ENCODE peak calls at places on chromosomes 5 and 9, in nine cellular contexts. S is right atrium auricular region, W is psoas muscle, Y is mucosa of descending colon, M is HCT116, P is thoracic aorta, B is mesendoderm, J is neural progenitor cell, D is neuronal stem cell. O is an unnamed sample.
A peak's percentile ranks its signal among the peaks of the same experiment; 100 is the strongest.

GRCh38 chr5:53963958-53964357 is 346.4 kb downstream of the ARL15 start:
- DNase-seq in S (no peak), W (no peak), Y (no peak), M (no peak), P (no peak), B (peak; percentile 13), J (no peak), D (no peak), O (no peak)

GRCh38 chr5:172102913-172103629 is 85.0 kb downstream of the STK10 start:
- DNase-seq in S (peak; percentile 87), W (peak; percentile 80), Y (peak; percentile 33), M (peak; percentile 64), P (peak; percentile 58), B (peak; percentile 78), J (peak; percentile 50), D (peak; percentile 23), O (peak; percentile 88)

GRCh38 chr5:15321771-15322170 is 178.2 kb upstream of the FBXL7 start:
- DNase-seq in S (no peak), W (no peak), Y (no peak), M (no peak), P (no peak), B (no peak), J (no peak), D (no peak), O (no peak)

GRCh38 chr5:27652505-27652904 is 614.1 kb upstream of the CDH9 start:
- DNase-seq in S (no peak), W (no peak), Y (no peak), M (no peak), P (no peak), B (peak; percentile 77), J (peak; percentile 27), D (no peak), O (no peak)

GRCh38 chr9:137441289-137441934 is at the start of gene ENTPD8:
- DNase-seq in S (no peak), W (peak; percentile 30), Y (peak; percentile 89), M (no peak), P (no peak), B (peak; percentile 64), J (peak; percentile 87), D (no peak), O (no peak)

GRCh38 chr5:154430961-154431630 is 14.7 kb upstream of the SAP30L start:
- DNase-seq in S (no peak), W (no peak), Y (no peak), M (no peak), P (no peak), B (no peak), J (no peak), D (no peak), O (no peak)

GRCh38 chr9:68981825-68982224 is 32.1 kb downstream of the PRKACG start:
- DNase-seq in S (no peak), W (no peak), Y (peak; percentile 46), M (no peak), P (no peak), B (peak; percentile 23), J (no peak), D (no peak), O (no peak)

GRCh38 chr5:67795781-67796477 is 419.6 kb upstream of the PIK3R1 start:
- DNase-seq in S (no peak), W (no peak), Y (no peak), M (no peak), P (no peak), B (no peak), J (no peak), D (no peak), O (no peak)

GRCh38 chr5:74035521-74035937 is 409.5 kb downstream of the ARHGEF28 start:
- DNase-seq in S (no peak), W (no peak), Y (peak; percentile 22), M (peak; percentile 36), P (no peak), B (peak; percentile 90), J (no peak), D (no peak), O (no peak)

GRCh38 chr5:33423018-33423630 is 17.6 kb upstream of the TARS1 start:
- DNase-seq in S (no peak), W (no peak), Y (no peak), M (peak; percentile 23), P (no peak), B (peak; percentile 27), J (no peak), D (no peak), O (no peak)

GRCh38 chr5:144972317-144972716 is 801.6 kb downstream of the KCTD16 start:
- DNase-seq in S (no peak), W (no peak), Y (no peak), M (no peak), P (no peak), B (no peak), J (no peak), D (no peak), O (no peak)

GRCh38 chr5:12016149-12016740 is 112.0 kb upstream of the CTNND2 start:
- DNase-seq in S (no peak), W (no peak), Y (no peak), M (no peak), P (no peak), B (peak; percentile 65), J (peak; percentile 36), D (no peak), O (no peak)

DNA sequence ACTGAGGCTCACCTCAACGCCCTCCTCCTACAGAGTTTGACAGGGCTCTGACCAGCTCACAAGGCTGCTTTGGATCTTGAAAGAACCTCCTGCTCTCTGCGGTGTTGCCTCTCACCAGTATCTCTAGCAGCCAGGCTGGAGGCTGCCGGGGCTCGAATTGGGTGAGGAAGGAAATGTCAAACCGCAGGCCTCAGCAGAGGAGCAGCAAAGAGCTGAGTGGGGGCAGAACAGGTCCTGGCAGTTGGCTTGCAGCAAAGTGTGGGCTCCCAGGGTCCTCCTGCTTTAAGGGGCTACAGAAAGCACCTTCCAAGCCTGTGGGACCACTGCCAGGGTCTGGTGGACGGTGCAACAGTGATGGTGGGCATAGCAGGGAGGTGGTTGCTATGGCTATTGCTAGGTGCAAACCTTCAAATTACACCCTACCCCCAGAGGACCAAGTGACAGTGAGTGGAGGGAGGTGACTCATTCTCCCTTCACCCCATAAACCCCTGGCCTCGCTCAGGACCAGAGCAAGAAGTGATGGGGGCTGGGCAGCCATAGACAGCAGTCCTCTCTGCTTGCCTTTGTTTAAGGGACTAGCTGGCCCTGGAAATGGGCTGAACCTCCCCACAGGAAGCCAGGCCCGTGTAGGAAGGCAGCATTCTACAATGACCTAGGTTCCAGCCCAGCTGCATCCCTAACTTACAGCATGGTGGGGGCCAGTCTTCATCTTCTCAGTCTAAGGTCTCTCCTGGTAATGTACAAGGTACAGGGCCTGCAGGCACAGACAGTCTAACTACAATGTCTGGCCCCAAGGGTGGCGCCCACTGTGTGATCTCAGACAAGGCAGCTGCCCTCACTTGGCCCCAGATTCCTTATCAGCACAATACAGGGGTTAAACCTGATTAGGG is 18.7 kb downstream of the LCP2 start:
- DNase-seq in S (no peak), W (no peak), Y (peak; percentile 57), M (no peak), P (no peak), B (peak; percentile 43), J (peak; percentile 49), D (no peak), O (peak; percentile 77)
- H3K4me1 ChIP-seq in S (peaks cover 20% of the 10 kb centered on the region), W (no peaks in the 10 kb centered on the region), Y (peaks cover 7% of the 10 kb centered on the region), M (no peaks in the 10 kb centered on the region), P (peaks cover 10% of the 10 kb centered on the region), B (peaks cover 16% of the 10 kb centered on the region), J (peaks cover 32% of the 10 kb centered on the region), D (no peaks in the 10 kb centered on the region), O (no peaks in the 10 kb centered on the region)

GRCh38 chr9:93267681-93268505 is 84.0 kb downstream of the WNK2 start:
- DNase-seq in S (no peak), W (no peak), Y (no peak), M (no peak), P (no peak), B (no peak), J (no peak), D (no peak), O (no peak)
- H3K4me1 ChIP-seq in S (peaks cover 14% of the 10 kb centered on the region), W (peaks cover under 1% of the 10 kb centered on the region), Y (peaks cover 13% of the 10 kb centered on the region), M (no peaks in the 10 kb centered on the region), P (no peaks in the 10 kb centered on the region), B (no peaks in the 10 kb centered on the region), J (no peaks in the 10 kb centered on the region), D (no peaks in the 10 kb centered on the region), O (no peaks in the 10 kb centered on the region)

DNA sequence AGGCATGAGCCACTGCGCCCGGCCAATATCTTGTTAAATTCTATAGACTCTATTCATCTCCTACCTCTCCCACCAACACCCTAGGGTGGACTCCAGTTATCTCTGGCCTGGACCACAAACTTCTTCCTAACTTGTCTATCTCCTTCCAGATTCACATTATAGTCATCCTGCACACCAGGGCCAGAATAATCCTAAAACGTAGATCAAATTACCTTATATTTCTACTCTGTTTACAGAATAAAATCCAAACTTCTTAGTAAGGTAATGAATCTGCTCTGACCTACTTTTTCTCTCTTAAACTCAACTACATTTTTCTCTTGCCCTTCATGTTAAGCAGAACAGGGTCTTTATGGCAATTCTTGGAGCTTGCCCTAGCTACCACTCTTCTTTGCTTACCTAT is 6.9 kb downstream of the ELL2 start:
- DNase-seq in S (no peak), W (no peak), Y (no peak), M (no peak), P (no peak), B (no peak), J (no peak), D (no peak), O (no peak)
- H3K4me1 ChIP-seq in S (peaks cover 57% of the 10 kb centered on the region), W (peaks cover 47% of the 10 kb centered on the region), Y (peaks cover 5% of the 10 kb centered on the region), M (peaks cover 19% of the 10 kb centered on the region), P (peaks cover 45% of the 10 kb centered on the region), B (peaks cover 15% of the 10 kb centered on the region), J (peaks cover 24% of the 10 kb centered on the region), D (peaks cover 18% of the 10 kb centered on the region), O (no peaks in the 10 kb centered on the region)

GRCh38 chr9:130448771-130449170 is 4.0 kb downstream of the ASS1 start:
- DNase-seq in S (no peak), W (no peak), Y (no peak), M (no peak), P (no peak), B (no peak), J (no peak), D (no peak), O (no peak)

GRCh38 chr9:130448035-130448624 is 3.4 kb downstream of the ASS1 start:
- DNase-seq in S (no peak), W (no peak), Y (no peak), M (no peak), P (no peak), B (peak; percentile 78), J (no peak), D (no peak), O (no peak)

GRCh38 chr9:130451509-130452388 is 7.0 kb downstream of the ASS1 start:
- DNase-seq in S (peak; percentile 88), W (peak; percentile 83), Y (peak; percentile 91), M (no peak), P (peak; percentile 62), B (peak; percentile 80), J (no peak), D (no peak), O (peak; percentile 88)

GRCh38 chr9:130451004-130451390 is 6.2 kb downstream of the ASS1 start:
- DNase-seq in S (no peak), W (no peak), Y (no peak), M (no peak), P (no peak), B (no peak), J (no peak), D (no peak), O (no peak)

DNA sequence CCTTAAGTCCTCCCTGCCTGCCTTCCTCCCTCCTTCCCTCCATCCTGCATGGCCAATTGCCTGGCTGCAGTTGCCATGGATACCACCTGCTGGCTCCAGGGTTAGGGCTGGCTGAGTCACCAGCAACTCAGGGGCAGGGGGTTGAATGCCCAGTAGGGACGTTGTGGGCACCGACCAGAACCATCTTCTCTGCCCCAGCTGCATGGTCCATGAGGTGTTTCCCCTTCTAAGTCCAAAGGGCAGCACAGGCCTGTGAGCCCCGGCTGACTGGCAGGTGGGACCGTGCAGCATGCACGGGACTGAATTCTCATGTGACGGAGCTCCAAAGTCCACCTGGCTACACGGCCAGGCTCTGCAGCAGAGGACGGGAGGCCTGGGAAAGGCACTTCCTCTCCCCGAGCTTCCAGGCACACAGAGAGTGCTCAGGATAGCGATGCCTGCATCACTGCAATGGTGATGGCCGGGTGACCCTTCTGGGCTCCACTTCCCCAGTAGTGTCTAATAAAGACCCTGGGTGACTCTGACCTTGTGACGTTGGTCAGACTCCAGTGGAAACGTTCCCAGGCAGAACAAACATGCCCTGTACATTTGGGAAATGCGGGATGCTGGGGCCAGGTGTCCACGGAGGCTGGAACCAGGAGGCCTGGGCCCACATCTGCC is 5.7 kb downstream of the ASS1 start:
- DNase-seq in S (no peak), W (no peak), Y (peak; percentile 86), M (no peak), P (no peak), B (peak; percentile 59), J (no peak), D (no peak), O (no peak)
- H3K4me1 ChIP-seq in S (peaks cover 87% of the 10 kb centered on the region), W (peaks cover 38% of the 10 kb centered on the region), Y (peaks cover 39% of the 10 kb centered on the region), M (peaks cover 37% of the 10 kb centered on the region), P (peaks cover 31% of the 10 kb centered on the region), B (peaks cover 14% of the 10 kb centered on the region), J (peaks cover 22% of the 10 kb centered on the region), D (peaks cover 15% of the 10 kb centered on the region), O (peaks cover 24% of the 10 kb centered on the region)

O was measured in ascending aorta.